ENCODE peak calls at places on chromosomes 3 and 15, in four cellular contexts. T is A549, H is HepG2, P is K562. L is an unnamed sample.

GRCh38 chr3:61808526-61808925 is 247.2 kb downstream of the PTPRG start:
- DNase-seq in P (no peak), T (no peak), H (no peak), L (no peak)

GRCh38 chr3:122024800-122025199 is 2.8 kb upstream of the ILDR1 start:
- DNase-seq in P (no peak), H (no peak), T (no peak), L (no peak)

GRCh38 chr3:123373535-123373987 is 75.3 kb downstream of the ADCY5 start:
- DNase-seq in H (no peak), T (no peak), P (no peak), L (no peak)

GRCh38 chr3:139953131-139953910 is 18.3 kb downstream of the CLSTN2 start:
- DNase-seq in P (no peak), H (no peak), T (no peak), L (no peak)

GRCh38 chr3:191244242-191244867 is 45.3 kb downstream of the OSTN start:
- DNase-seq in H (peak), T (no peak), P (no peak), L (no peak)

GRCh38 chr3:194070634-194071409 is 65.1 kb upstream of the HES1 start:
- DNase-seq in T (peak), H (peak), P (peak), L (peak)

GRCh38 chr15:40430271-40430805 is 10.4 kb upstream of the BAHD1 start:
- DNase-seq in T (no peak), P (peak), H (no peak), L (no peak)

GRCh38 chr3:4571690-4572334 is 78.7 kb downstream of the ITPR1 start:
- DNase-seq in H (peak), P (peak), T (no peak), L (no peak)

GRCh38 chr3:43909149-43909548 is 218.4 kb downstream of the ABHD5 start:
- DNase-seq in P (no peak), H (no peak), T (no peak), L (no peak)

GRCh38 chr3:192326656-192327055 is 400.7 kb downstream of the FGF12 start:
- DNase-seq in P (no peak), H (no peak), T (no peak), L (no peak)

GRCh38 chr3:72338082-72338941 is 509.9 kb downstream of the SHQ1 start:
- DNase-seq in H (no peak), T (peak), P (no peak), L (no peak)

GRCh38 chr3:72336114-72336651 is 512.1 kb downstream of the SHQ1 start:
- DNase-seq in H (no peak), P (no peak), T (no peak), L (no peak)

GRCh38 chr3:72335458-72336050 is 512.7 kb downstream of the SHQ1 start:
- DNase-seq in P (no peak), T (no peak), H (no peak), L (no peak)

GRCh38 chr3:72337480-72337855 is 510.8 kb downstream of the SHQ1 start:
- DNase-seq in P (no peak), H (no peak), T (no peak), L (no peak)

DNA sequence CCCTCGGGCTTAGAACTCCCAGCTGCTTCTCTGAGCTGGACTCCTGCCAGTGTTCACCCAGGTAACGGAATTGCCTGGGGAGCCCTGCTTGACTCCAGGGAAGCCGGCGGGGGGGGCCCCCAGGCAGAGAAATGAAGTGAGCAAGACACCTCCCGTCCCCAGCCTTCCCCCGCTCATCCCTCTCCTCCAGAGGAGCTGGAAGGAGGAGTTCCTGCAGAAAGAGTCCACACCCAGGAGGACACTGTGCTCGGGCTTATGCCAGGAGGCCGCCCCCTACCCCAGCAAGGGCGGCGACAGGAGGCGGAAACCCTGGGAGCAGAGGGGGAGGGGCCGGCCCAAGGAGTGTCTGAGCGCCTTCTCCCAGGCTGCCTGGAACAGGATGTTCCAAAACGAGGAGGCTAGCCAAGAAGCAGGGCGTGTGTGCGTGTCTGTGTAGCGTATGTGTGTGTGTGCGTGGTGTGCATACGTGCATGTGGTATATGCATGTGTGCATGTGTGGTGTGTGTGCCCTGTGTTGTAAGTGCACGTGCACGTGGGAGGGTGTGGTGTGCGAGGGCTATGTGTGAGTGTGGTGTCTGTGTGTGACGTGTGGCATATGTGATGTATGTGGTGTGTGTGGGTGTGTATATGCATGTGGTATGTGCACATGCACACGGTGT is 511.3 kb downstream of the SHQ1 start:
- DNase-seq in T (no peak), H (no peak), P (peak), L (peak)
- TF ChIP-seq NR3C1 in T (no peak), H (no peak), P (no peak), L (no peak)

GRCh38 chr3:161694682-161695586 is 198.3 kb downstream of the OTOL1 start:
- DNase-seq in H (no peak), P (no peak), T (no peak), L (no peak)

GRCh38 chr3:161691677-161692076 is 195.1 kb downstream of the OTOL1 start:
- DNase-seq in H (no peak), P (no peak), T (no peak), L (no peak)

GRCh38 chr3:161689699-161690098 is 193.1 kb downstream of the OTOL1 start:
- DNase-seq in T (no peak), P (no peak), H (no peak), L (no peak)
- TF ChIP-seq NR3C1 in T (no peak), P (no peak), H (no peak), L (no peak)

DNA sequence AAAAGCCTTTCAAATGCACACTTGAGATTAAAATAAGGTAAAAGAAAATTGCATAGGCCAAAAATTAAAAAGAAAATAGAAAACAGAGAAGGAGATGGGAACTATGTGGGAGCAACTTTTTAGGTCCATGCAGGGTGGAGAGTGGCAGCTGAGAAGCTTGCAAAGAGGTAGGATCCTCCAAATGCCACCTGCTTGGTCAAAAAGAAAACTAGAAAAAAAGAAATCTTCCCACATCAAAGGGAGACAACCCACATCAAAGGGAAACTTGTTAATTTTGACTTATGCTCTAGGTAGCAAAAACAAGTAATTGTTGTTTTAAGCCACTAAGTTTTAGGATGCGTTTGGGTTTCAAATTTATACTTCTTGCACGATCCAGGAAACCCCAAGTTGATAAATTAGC is 342.9 kb downstream of the IL20RB start:
- DNase-seq in H (no peak), T (no peak), P (no peak), L (no peak)
- TF ChIP-seq NR3C1 in H (no peak), T (no peak), P (no peak), L (no peak)

GRCh38 chr3:39420537-39420936 is 14.0 kb downstream of the RPSA start:
- DNase-seq in H (no peak), T (no peak), P (peak), L (no peak)

GRCh38 chr3:39419697-39420293 is 13.3 kb downstream of the RPSA start:
- DNase-seq in T (no peak), H (no peak), P (no peak), L (no peak)

GRCh38 chr3:39426321-39426720 is 19.8 kb downstream of the RPSA start:
- DNase-seq in P (no peak), T (no peak), H (no peak), L (no peak)

GRCh38 chr3:39427506-39427905 is 21.0 kb downstream of the RPSA start:
- DNase-seq in T (no peak), P (no peak), H (no peak), L (no peak)

DNA sequence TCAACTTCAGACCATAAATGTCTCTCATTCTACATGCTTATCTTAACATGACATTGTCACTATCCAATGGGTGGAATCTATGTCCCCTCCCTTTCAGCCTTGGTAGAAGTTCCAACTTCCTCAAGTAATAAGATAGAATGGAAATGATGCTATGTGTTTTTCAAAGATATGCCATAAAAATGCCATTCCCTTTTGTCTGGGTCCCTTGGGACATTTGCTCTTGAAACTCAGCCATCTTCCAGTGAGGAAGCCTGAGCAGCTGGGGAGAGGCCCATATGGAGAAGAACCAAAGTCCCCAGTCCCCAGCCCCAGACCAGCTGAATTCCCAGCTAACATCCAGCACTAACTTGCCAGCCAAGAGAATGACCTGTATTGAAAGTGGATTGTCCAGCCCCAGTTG is 17.1 kb downstream of the RPSA start:
- DNase-seq in H (no peak), P (no peak), T (no peak), L (no peak)
- TF ChIP-seq NR3C1 in H (no peak), P (no peak), T (no peak), L (no peak)

DNA sequence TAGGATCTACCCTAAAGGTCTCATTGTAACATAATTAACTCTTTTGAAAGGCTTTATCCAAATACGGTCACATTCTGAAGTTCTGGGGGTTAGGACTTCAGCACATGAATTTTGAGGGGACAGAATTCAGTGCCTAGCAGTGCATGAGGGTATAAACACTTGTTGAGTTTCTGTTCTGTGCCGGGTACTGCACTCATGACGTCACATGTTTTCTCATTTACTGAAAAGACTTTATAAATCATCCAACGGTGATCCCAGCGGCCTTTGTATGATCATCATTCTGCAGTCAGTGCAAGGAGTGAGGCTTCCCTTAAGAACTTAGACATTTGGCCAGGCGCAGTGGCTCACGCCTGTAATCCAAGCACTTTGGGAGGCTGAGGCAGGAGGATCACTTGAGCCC is 25.1 kb downstream of the SV2B start:
- DNase-seq in P (no peak), T (no peak), H (no peak), L (no peak)
- TF ChIP-seq NR3C1 in P (no peak), T (no peak), H (no peak), L (no peak)

DNA sequence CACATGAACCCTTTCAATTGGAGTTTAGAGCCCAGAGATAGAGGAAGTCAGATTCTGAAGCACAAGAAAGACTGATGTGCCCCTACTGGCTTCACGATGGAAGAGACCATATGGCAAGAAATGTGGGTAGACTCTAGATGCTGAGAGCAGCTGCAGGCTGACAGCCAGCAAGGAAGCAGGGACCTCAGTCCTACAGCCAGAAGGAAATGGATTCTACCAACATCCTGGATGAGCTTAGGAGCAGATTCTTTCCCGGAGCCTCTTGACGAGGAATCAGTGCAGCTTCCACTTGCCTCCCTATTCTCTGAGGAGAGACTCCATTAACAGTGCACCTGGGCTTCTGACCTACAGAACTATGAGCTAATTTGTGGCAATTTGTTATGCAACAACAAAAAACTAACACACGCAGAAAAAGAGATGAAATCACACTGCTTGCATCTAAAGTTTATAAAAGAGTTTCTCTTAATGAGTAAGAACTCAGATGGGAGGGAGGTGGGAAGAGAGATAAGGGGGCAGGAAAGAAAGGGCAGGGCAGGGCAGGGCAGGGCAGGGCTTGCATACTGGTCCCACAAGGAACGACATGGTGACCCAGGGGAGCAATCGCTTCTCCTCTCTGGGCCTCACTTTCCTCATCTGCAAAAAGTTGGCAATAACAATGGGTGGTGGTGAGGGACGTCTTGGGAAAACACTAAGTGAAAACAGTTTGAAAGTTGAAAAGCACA is 440.9 kb downstream of the FOXP1 start:
- DNase-seq in H (no peak), T (no peak), P (no peak), L (no peak)
- TF ChIP-seq NR3C1 in H (no peak), T (no peak), P (no peak), L (no peak)

GRCh38 chr3:179172546-179172945 is 24.4 kb downstream of the PIK3CA start:
- DNase-seq in H (no peak), P (no peak), T (no peak), L (no peak)
- TF ChIP-seq NR3C1 in H (no peak), P (no peak), T (no peak), L (no peak)

GRCh38 chr3:65607101-65607500 is 431.6 kb downstream of the MAGI1 start:
- DNase-seq in P (no peak), T (no peak), H (no peak), L (no peak)
- TF ChIP-seq NR3C1 in P (no peak), T (no peak), H (no peak), L (no peak)

GRCh38 chr15:50854594-50855490 is 53.6 kb upstream of the AP4E1 start:
- DNase-seq in P (no peak), T (no peak), H (peak), L (no peak)
- TF ChIP-seq NR3C1 in P (no peak), T (no peak), H (no peak), L (no peak)

GRCh38 chr15:96344706-96345559 is 14.4 kb downstream of the NR2F2 start:
- DNase-seq in P (no peak), H (no peak), T (no peak), L (peak)
- TF ChIP-seq NR3C1 in P (no peak), H (no peak), T (no peak), L (no peak)